ENCODE peak calls at places on chromosomes 1 and 21, in seven cellular contexts. F is psoas muscle, O is fibroblast of pulmonary artery, W is fibroblast of mammary gland, V is right lobe of liver, Q is fibroblast of lung, P is neural progenitor cell. C is an unnamed sample.

GRCh38 chr1:13812456-13813397 is 112.7 kb downstream of the PRDM2 start:
- DNase-seq in F (no peak), V (peak), W (peak), Q (no peak), P (no peak), O (no peak), C (no peak)

GRCh38 chr1:56513095-56513494 is 66.3 kb downstream of the PLPP3 start:
- DNase-seq in O (peak), P (no peak), W (no peak), Q (no peak), F (no peak), V (no peak), C (no peak)

GRCh38 chr1:216221260-216221700 is 202.0 kb downstream of the USH2A start:
- DNase-seq in W (peak), Q (peak), P (peak), O (peak), V (no peak), F (no peak), C (peak)

GRCh38 chr1:20187813-20188454 is 1.6 kb upstream of the PLA2G2C start:
- DNase-seq in F (no peak), W (no peak), P (no peak), V (no peak), O (no peak), Q (no peak), C (no peak)

GRCh38 chr1:90208949-90209348 is 214.0 kb downstream of the ZNF326 start:
- DNase-seq in V (no peak), O (no peak), Q (no peak), F (no peak), P (no peak), W (no peak), C (no peak)

GRCh38 chr1:231337043-231337471 is 595 bp downstream of the EXOC8 start:
- DNase-seq in V (peak), P (no peak), F (no peak), W (no peak), O (no peak), Q (no peak), C (peak)

GRCh38 chr1:112105557-112105956 is 116.1 kb upstream of the KCND3 start:
- DNase-seq in P (no peak), W (no peak), Q (no peak), O (no peak), F (no peak), V (no peak), C (no peak)

GRCh38 chr1:87182611-87183010 is 146.1 kb upstream of the LMO4 start:
- DNase-seq in F (no peak), Q (no peak), P (no peak), O (no peak), W (no peak), V (no peak), C (no peak)

GRCh38 chr21:45393021-45393420 is 11.9 kb upstream of the COL18A1 start:
- DNase-seq in Q (no peak), O (no peak), P (no peak), F (peak), W (no peak), V (peak), C (no peak)

GRCh38 chr21:42189860-42190491 is 29.0 kb upstream of the ABCG1 start:
- DNase-seq in V (no peak), P (no peak), Q (no peak), O (no peak), W (no peak), F (no peak), C (no peak)

GRCh38 chr1:29171521-29171920 is 10.2 kb downstream of the SRSF4 start:
- DNase-seq in P (no peak), O (no peak), F (no peak), W (no peak), V (no peak), Q (no peak), C (no peak)
- H3K4me3 ChIP-seq in P (no peak), O (no peak), F (no peak), W (no peak), V (no peak), Q (no peak), C (no peak)

DNA sequence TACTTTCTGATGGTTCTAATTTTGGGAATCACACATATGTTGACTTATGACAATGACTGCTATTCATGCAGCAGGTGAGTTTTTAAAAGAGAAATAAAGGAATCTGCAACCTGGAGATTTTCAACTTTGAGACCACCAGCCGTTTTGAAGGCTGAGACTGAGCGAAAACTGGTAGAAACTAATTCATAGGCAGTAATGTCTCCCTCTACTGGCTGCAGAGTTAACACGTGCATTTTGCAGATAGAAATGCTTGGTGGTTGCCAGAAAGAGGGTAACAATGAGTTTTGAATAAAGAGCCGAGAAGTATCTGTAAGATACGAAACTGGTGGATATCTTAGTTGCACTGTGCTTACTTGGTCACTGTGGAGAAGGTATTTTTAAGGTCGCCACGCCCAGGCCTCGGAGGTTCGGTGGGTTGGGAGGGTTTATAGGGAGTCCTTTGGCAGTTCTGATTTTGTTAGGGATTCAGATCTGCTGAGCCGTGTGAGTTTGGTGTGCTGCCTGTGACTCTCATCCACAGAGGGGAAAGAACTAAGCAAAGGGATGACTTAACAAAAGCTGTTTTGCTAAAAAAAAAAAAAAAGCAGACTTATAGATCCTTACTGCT is 83.0 kb downstream of the RYR2 start:
- DNase-seq in Q (peak), P (peak), F (no peak), V (no peak), O (no peak), W (no peak), C (peak)
- TF ChIP-seq CTCF in Q (no peak), P (peak), F (no peak), V (no peak), O (peak), W (peak), C (peak)

GRCh38 chr1:26182372-26182675 is 5.0 kb downstream of the CNKSR1 start:
- DNase-seq in W (no peak), O (no peak), Q (no peak), V (no peak), P (no peak), F (peak), C (no peak)

GRCh38 chr1:26181586-26182371 is 4.5 kb downstream of the CNKSR1 start:
- DNase-seq in F (peak), O (no peak), Q (no peak), P (no peak), V (no peak), W (peak), C (no peak)

GRCh38 chr1:26175346-26175745 is 1.9 kb upstream of the CNKSR1 start:
- DNase-seq in F (no peak), V (no peak), P (no peak), Q (no peak), W (no peak), O (no peak), C (no peak)

GRCh38 chr1:26180010-26180506 is 2.8 kb downstream of the CNKSR1 start:
- DNase-seq in F (no peak), O (no peak), Q (no peak), P (no peak), V (no peak), W (no peak), C (no peak)

GRCh38 chr1:26177182-26177684 is at the start of gene CNKSR1:
- DNase-seq in P (peak), F (no peak), V (no peak), Q (no peak), W (no peak), O (no peak), C (no peak)
- H3K4me3 ChIP-seq in P (peak), F (no peak), V (no peak), Q (no peak), W (no peak), O (no peak), C (no peak)

GRCh38 chr1:44240802-44241671 is 27.8 kb downstream of the DMAP1 start:
- DNase-seq in W (no peak), V (no peak), P (no peak), F (no peak), O (no peak), Q (no peak), C (no peak)

GRCh38 chr1:44239961-44240371 is 26.7 kb downstream of the DMAP1 start:
- DNase-seq in O (no peak), W (peak), P (no peak), V (no peak), F (peak), Q (peak), C (peak)

GRCh38 chr1:44238651-44239050 is 25.4 kb downstream of the DMAP1 start:
- DNase-seq in F (no peak), P (no peak), Q (no peak), V (no peak), W (no peak), O (no peak), C (no peak)

GRCh38 chr1:44237721-44238457 is 24.6 kb downstream of the DMAP1 start:
- DNase-seq in V (no peak), F (no peak), W (peak), O (no peak), P (peak), Q (peak), C (peak)

DNA sequence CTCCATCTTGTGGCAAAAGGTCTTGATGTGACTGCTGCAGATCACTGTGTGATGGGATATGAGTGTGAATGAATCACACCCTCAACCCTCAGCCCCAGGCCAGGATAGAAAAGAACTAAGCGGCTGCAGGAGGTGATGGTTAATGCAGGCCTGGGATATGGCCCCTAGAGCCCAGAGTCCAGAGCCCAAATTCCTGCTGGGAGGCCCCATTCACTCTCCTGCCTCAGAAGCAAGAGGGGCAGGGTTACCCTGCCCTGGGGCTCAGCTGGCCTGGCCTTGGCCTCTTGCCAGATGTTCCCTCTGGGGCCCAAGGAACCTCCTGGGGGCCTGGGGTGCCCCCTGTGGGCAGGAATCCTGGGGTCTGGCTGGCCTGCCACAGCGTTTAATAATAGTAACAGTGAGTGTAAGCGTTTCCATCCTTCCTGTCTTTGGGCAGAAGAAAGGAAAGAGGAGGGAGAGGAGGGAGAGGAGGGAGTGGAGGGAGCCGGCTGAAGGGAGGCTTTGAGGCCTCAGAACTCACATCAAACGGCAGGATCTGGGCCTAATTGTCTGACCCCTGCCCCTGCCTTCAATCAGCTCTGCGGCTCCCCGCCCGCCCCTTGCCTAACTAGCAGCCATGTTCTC is 26.2 kb downstream of the DMAP1 start:
- DNase-seq in W (peak), V (no peak), O (peak), P (peak), F (no peak), Q (peak), C (peak)
- TF ChIP-seq CTCF in W (peak), V (no peak), O (peak), P (peak), F (no peak), Q (no peak), C (peak)

GRCh38 chr1:221289103-221289502 is 409.9 kb downstream of the HLX start:
- DNase-seq in O (no peak), P (no peak), V (no peak), F (no peak), W (no peak), Q (no peak), C (no peak)

GRCh38 chr1:221283532-221283931 is 404.3 kb downstream of the HLX start:
- DNase-seq in W (no peak), O (no peak), P (no peak), F (no peak), V (no peak), Q (no peak), C (no peak)

GRCh38 chr1:221279146-221279545 is 399.9 kb downstream of the HLX start:
- DNase-seq in O (peak), Q (no peak), W (peak), V (no peak), F (no peak), P (no peak), C (no peak)

GRCh38 chr1:221286399-221286798 is 407.2 kb downstream of the HLX start:
- DNase-seq in O (no peak), F (no peak), V (no peak), P (peak), Q (no peak), W (no peak), C (no peak)

GRCh38 chr1:221284028-221284427 is 404.8 kb downstream of the HLX start:
- DNase-seq in W (peak), F (no peak), V (no peak), O (peak), P (no peak), Q (peak), C (peak)
- H3K4me3 ChIP-seq in W (no peak), F (no peak), V (no peak), O (no peak), P (no peak), Q (no peak), C (no peak)

DNA sequence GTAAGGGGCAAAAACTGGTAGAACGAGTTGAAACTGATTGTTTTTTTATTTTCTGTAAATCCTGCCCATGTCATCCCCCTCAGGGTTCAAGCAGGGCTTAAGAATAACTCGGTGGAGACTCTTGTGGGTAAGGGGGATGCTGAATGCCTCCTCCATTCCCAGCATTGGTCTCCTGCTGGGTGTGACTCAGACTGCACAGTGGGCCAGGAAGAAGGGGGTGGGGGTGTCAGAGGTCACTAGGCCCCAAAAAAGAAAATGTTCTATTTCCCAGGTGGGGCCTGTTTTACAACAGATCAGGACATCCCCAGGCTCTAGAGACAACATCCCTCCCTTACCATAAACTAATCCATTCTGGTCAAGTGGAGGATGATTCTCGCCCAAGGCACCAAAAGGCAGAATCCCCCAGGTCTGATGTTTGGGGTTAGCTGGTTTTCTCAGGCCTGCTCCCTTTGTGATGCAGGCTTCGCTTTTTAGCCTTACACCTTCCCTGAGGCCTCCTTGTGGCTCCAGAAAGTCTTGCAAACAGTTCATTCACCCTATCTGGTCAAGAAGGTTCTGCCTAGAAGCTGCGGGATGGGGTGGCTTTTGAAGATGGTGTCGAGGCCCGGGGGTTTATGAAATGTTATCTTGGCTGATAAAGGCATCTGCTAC is 10.7 kb upstream of the GRHL3 start:
- DNase-seq in O (peak), F (no peak), Q (peak), P (peak), V (no peak), W (peak), C (peak)
- TF ChIP-seq CTCF in O (peak), F (no peak), Q (peak), P (peak), V (no peak), W (peak), C (peak)

GRCh38 chr1:247360116-247360898 is 28.6 kb upstream of the ZNF496 start:
- DNase-seq in W (peak), V (no peak), F (no peak), O (no peak), P (no peak), Q (no peak), C (peak)
- H3K4me3 ChIP-seq in W (no peak), V (no peak), F (peak), O (no peak), P (no peak), Q (no peak), C (no peak)

GRCh38 chr1:28248273-28249012 is 10.9 kb upstream of the SESN2 start:
- DNase-seq in Q (peak), V (peak), W (peak), O (peak), F (peak), P (peak), C (peak)
- TF ChIP-seq CTCF in Q (peak), V (peak), W (peak), O (peak), F (peak), P (peak), C (peak)

GRCh38 chr21:21156919-21157318 is 158.7 kb downstream of the NCAM2 start:
- DNase-seq in Q (peak), P (no peak), W (peak), V (no peak), F (no peak), O (no peak), C (peak)
- H3K4me3 ChIP-seq in Q (no peak), P (no peak), W (no peak), V (no peak), F (no peak), O (no peak), C (no peak)

DNA sequence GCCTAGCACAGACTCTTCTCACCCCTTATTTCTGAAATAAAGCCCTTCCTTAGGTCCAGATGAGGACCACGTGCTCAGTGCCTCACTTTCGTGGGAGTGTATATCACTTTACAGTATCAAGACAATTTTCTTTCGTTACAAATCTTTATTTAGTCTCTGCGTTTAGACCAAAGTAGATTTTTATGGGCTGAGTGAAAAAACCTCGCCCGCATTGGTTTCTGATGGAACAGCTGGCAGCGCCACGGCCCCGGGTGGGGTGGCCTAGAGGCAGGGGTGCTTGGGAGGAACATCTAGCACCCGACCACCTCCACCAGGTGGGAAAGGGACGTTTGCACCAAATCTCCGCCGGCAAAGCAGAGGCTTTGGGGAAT is 7.6 kb downstream of the SIM2 start:
- DNase-seq in W (no peak), Q (no peak), V (no peak), O (no peak), F (no peak), P (no peak), C (no peak)
- TF ChIP-seq CTCF in W (no peak), Q (no peak), V (no peak), O (no peak), F (no peak), P (no peak), C (no peak)